ENCODE peak calls at places on chromosomes 5 and 9, in ten cellular contexts. D, W, L, J, P, Z, G, U, T and A are unnamed samples.

GRCh38 chr5:135458921-135459331 is 6.8 kb upstream of the TIFAB start:
- DNase-seq in D (no peak), W (no peak), L (no peak), J (no peak), P (peak; percentile 75), Z (peak; percentile 53), G (peak; percentile 35), U (no peak), T (peak; percentile 7), A (no peak)

GRCh38 chr5:133396187-133396621 is 216.1 kb downstream of the FSTL4 start:
- DNase-seq in D (no peak), W (no peak), L (no peak), J (no peak), P (no peak), Z (no peak), G (no peak), U (no peak), T (no peak), A (no peak)

GRCh38 chr9:123353984-123354591 is 1.9 kb upstream of the CRB2 start:
- DNase-seq in D (peak; percentile 57), W (peak; percentile 55), L (peak; percentile 21), J (peak; percentile 50), P (peak; percentile 84), Z (peak; percentile 70), G (peak; percentile 46), U (peak; percentile 22), T (peak; percentile 52), A (no peak)

GRCh38 chr5:116507051-116507537 is 67.5 kb downstream of the SEMA6A start:
- DNase-seq in D (no peak), W (no peak), L (no peak), J (no peak), P (no peak), Z (no peak), G (peak; percentile 11), U (no peak), T (no peak), A (no peak)

GRCh38 chr5:115583474-115583873 is 18.8 kb downstream of the TICAM2 start:
- DNase-seq in D (no peak), W (no peak), L (no peak), J (no peak), P (no peak), Z (no peak), G (peak; percentile 95), U (no peak), T (no peak), A (no peak)

GRCh38 chr9:113649054-113649453 is 185.5 kb downstream of the RGS3 start:
- DNase-seq in D (no peak), W (no peak), L (no peak), J (no peak), P (peak; percentile 89), Z (peak; percentile 74), G (peak; percentile 57), U (no peak), T (no peak), A (no peak)

GRCh38 chr5:132002701-132003100 is 8.8 kb downstream of the ACSL6 start:
- DNase-seq in D (no peak), W (no peak), L (no peak), J (no peak), P (no peak), Z (no peak), G (no peak), U (no peak), T (no peak), A (no peak)

GRCh38 chr9:7237473-7238243 is 479.9 kb downstream of the KDM4C start:
- DNase-seq in D (no peak), W (no peak), L (no peak), J (no peak), P (no peak), Z (no peak), G (peak; percentile 31), U (no peak), T (no peak), A (no peak)

GRCh38 chr5:29379619-29380018 is 1813.9 kb upstream of the CDH6 start:
- DNase-seq in D (no peak), W (no peak), L (no peak), J (no peak), P (no peak), Z (no peak), G (no peak), U (no peak), T (no peak), A (no peak)

GRCh38 chr5:124751031-124751430 is 4.6 kb upstream of the ZNF608 start:
- DNase-seq in D (no peak), W (no peak), L (no peak), J (no peak), P (no peak), Z (no peak), G (no peak), U (no peak), T (no peak), A (no peak)

GRCh38 chr9:122562134-122562760 is 9.3 kb downstream of the OR1N2 start:
- DNase-seq in D (no peak), W (no peak), L (no peak), J (no peak), P (no peak), Z (no peak), G (no peak), U (no peak), T (no peak), A (no peak)

GRCh38 chr5:6633469-6634326 is 458 bp downstream of the SRD5A1 start:
- DNase-seq in D (no peak), W (no peak), L (no peak), J (no peak), P (no peak), Z (no peak), G (peak; percentile 22), U (no peak), T (no peak), A (no peak)

GRCh38 chr5:135707302-135707701 is 127.2 kb upstream of the SLC25A48 start:
- DNase-seq in D (no peak), W (no peak), L (no peak), J (no peak), P (no peak), Z (no peak), G (no peak), U (no peak), T (no peak), A (no peak)

GRCh38 chr5:32308951-32309350 is 3.8 kb downstream of the MTMR12 start:
- DNase-seq in D (no peak), W (no peak), L (no peak), J (peak; percentile 11), P (no peak), Z (no peak), G (no peak), U (no peak), T (no peak), A (no peak)
- H3K4me1 ChIP-seq in D (peaks cover 18% of the 10 kb centered on the region), W (peaks cover 85% of the 10 kb centered on the region), L (peaks cover 47% of the 10 kb centered on the region), J (peaks cover 20% of the 10 kb centered on the region), P (peaks cover 8% of the 10 kb centered on the region), Z (peaks cover 14% of the 10 kb centered on the region), G (peaks cover 5% of the 10 kb centered on the region), U (peaks cover 28% of the 10 kb centered on the region), T (peaks cover 6% of the 10 kb centered on the region), A (peaks cover 17% of the 10 kb centered on the region)

GRCh38 chr9:93035106-93035660 is 23.3 kb upstream of the SUSD3 start:
- DNase-seq in D (no peak), W (no peak), L (no peak), J (no peak), P (no peak), Z (no peak), G (no peak), U (no peak), T (no peak), A (no peak)
- H3K4me1 ChIP-seq in D (peaks cover 39% of the 10 kb centered on the region), W (no peaks in the 10 kb centered on the region), L (peaks cover 68% of the 10 kb centered on the region), J (no peaks in the 10 kb centered on the region), P (no peaks in the 10 kb centered on the region), Z (peaks cover 14% of the 10 kb centered on the region), G (no peaks in the 10 kb centered on the region), U (peaks cover 67% of the 10 kb centered on the region), T (no peaks in the 10 kb centered on the region), A (peaks cover 7% of the 10 kb centered on the region)

GRCh38 chr5:40991168-40991980 is 79.8 kb downstream of the MROH2B start:
- DNase-seq in D (no peak), W (peak; percentile 73), L (no peak), J (peak; percentile 88), P (peak; percentile 66), Z (peak; percentile 59), G (peak; percentile 86), U (no peak), T (no peak), A (no peak)

GRCh38 chr5:40987349-40987748 is 78.1 kb downstream of the C7 start:
- DNase-seq in D (no peak), W (no peak), L (no peak), J (no peak), P (no peak), Z (no peak), G (no peak), U (no peak), T (no peak), A (no peak)

GRCh38 chr5:40988761-40989510 is 79.6 kb downstream of the C7 start:
- DNase-seq in D (no peak), W (no peak), L (no peak), J (no peak), P (no peak), Z (no peak), G (peak; percentile 33), U (no peak), T (no peak), A (no peak)

GRCh38 chr5:40995816-40996586 is 75.1 kb downstream of the MROH2B start:
- DNase-seq in D (no peak), W (no peak), L (no peak), J (no peak), P (no peak), Z (no peak), G (no peak), U (no peak), T (no peak), A (no peak)

GRCh38 chr5:40991981-40992559 is 79.1 kb downstream of the MROH2B start:
- DNase-seq in D (no peak), W (no peak), L (no peak), J (no peak), P (no peak), Z (no peak), G (no peak), U (no peak), T (no peak), A (no peak)
- H3K4me1 ChIP-seq in D (no peaks in the 10 kb centered on the region), W (peaks cover 29% of the 10 kb centered on the region), L (no peaks in the 10 kb centered on the region), J (peaks cover 30% of the 10 kb centered on the region), P (peaks cover 7% of the 10 kb centered on the region), Z (peaks cover 13% of the 10 kb centered on the region), G (peaks cover 14% of the 10 kb centered on the region), U (no peaks in the 10 kb centered on the region), T (no peaks in the 10 kb centered on the region), A (peaks cover 23% of the 10 kb centered on the region)

GRCh38 chr5:148309746-148310145 is 2.5 kb upstream of the SPINK7 start:
- DNase-seq in D (no peak), W (no peak), L (no peak), J (no peak), P (no peak), Z (no peak), G (no peak), U (no peak), T (no peak), A (no peak)

GRCh38 chr5:148312159-148312558 is at the start of gene SPINK7:
- DNase-seq in D (no peak), W (no peak), L (no peak), J (no peak), P (no peak), Z (no peak), G (no peak), U (no peak), T (no peak), A (no peak)

GRCh38 chr5:148309019-148309418 is 3.2 kb upstream of the SPINK7 start:
- DNase-seq in D (no peak), W (no peak), L (no peak), J (no peak), P (no peak), Z (no peak), G (no peak), U (no peak), T (no peak), A (no peak)

GRCh38 chr5:148311516-148311915 is 707 bp upstream of the SPINK7 start:
- DNase-seq in D (no peak), W (no peak), L (no peak), J (no peak), P (no peak), Z (no peak), G (no peak), U (no peak), T (no peak), A (no peak)

GRCh38 chr5:148314187-148314586 is 2.0 kb downstream of the SPINK7 start:
- DNase-seq in D (no peak), W (no peak), L (no peak), J (no peak), P (no peak), Z (no peak), G (no peak), U (no peak), T (no peak), A (no peak)
- H3K4me1 ChIP-seq in D (no peaks in the 10 kb centered on the region), W (no peaks in the 10 kb centered on the region), L (no peaks in the 10 kb centered on the region), J (no peaks in the 10 kb centered on the region), P (peaks cover 2% of the 10 kb centered on the region), Z (no peaks in the 10 kb centered on the region), G (no peaks in the 10 kb centered on the region), U (no peaks in the 10 kb centered on the region), T (no peaks in the 10 kb centered on the region), A (peaks cover 24% of the 10 kb centered on the region)